ENCODE peak calls at places on chromosomes 5 and 9, in seven cellular contexts. V is WTC11; C is transverse colon; Y is fibroblast of mammary gland; L is heart right ventricle; B is cardiac fibroblast; K is CD4-positive, alpha-beta T cell. X is an unnamed sample.

GRCh38 chr5:980941-981340 is 27.7 kb upstream of the NKD2 start:
- DNase-seq in V (no peak), Y (no peak), L (no peak), C (no peak), B (peak), K (no peak), X (no peak)

GRCh38 chr5:142516732-142517131 is 169.2 kb downstream of the FGF1 start:
- DNase-seq in C (no peak), Y (no peak), K (no peak), B (no peak), V (no peak), L (no peak), X (no peak)

GRCh38 chr9:136747161-136748060 is 914 bp downstream of the LCN6 start:
- DNase-seq in V (no peak), C (no peak), B (no peak), K (no peak), Y (no peak), L (no peak), X (no peak)

GRCh38 chr9:87277346-87277745 is 220.3 kb upstream of the DAPK1 start:
- DNase-seq in L (no peak), K (no peak), V (no peak), C (no peak), B (peak), Y (peak), X (no peak)

GRCh38 chr9:38029923-38030638 is 38.9 kb downstream of the SHB start:
- DNase-seq in B (no peak), V (no peak), L (no peak), K (no peak), C (no peak), Y (no peak), X (no peak)

GRCh38 chr9:101354143-101354764 is 30.6 kb downstream of the BAAT start:
- DNase-seq in K (no peak), C (peak), B (no peak), V (no peak), L (no peak), Y (no peak), X (no peak)

GRCh38 chr9:130701059-130702022 is 7.8 kb downstream of the EXOSC2 start:
- DNase-seq in K (peak), L (peak), V (peak), Y (peak), B (peak), C (peak), X (peak)

GRCh38 chr5:119752921-119753886 is 123.8 kb downstream of the FAM170A start:
- DNase-seq in B (no peak), C (no peak), L (no peak), K (no peak), Y (no peak), V (no peak), X (no peak)

GRCh38 chr9:82320566-82320965 is 332.0 kb downstream of the SPATA31D1 start:
- DNase-seq in Y (no peak), K (no peak), C (no peak), L (no peak), B (no peak), V (no peak), X (no peak)

GRCh38 chr9:76650692-76651091 is 113.5 kb upstream of the PCA3 start:
- DNase-seq in B (no peak), C (no peak), K (no peak), V (no peak), Y (no peak), L (no peak), X (no peak)

GRCh38 chr9:14203366-14204056 is 110.4 kb downstream of the NFIB start:
- DNase-seq in B (peak), C (peak), L (peak), V (no peak), Y (peak), K (no peak), X (peak)

GRCh38 chr5:165321912-165322311 is 1816.5 kb downstream of the MAT2B start:
- DNase-seq in Y (peak), C (no peak), B (peak), K (no peak), L (no peak), V (no peak), X (no peak)

GRCh38 chr5:109580225-109580624 is 109.5 kb upstream of the MAN2A1 start:
- DNase-seq in C (no peak), K (no peak), Y (no peak), B (no peak), L (no peak), V (no peak), X (no peak)

GRCh38 chr9:110745656-110746055 is 77.1 kb downstream of the MUSK start:
- DNase-seq in Y (peak), C (no peak), B (peak), K (no peak), L (no peak), V (no peak), X (no peak)

GRCh38 chr9:99266136-99267023 is 44.3 kb downstream of the SEC61B start:
- DNase-seq in C (peak), V (peak), Y (peak), K (peak), L (peak), B (peak), X (peak)

GRCh38 chr5:108753331-108753730 is 5.6 kb downstream of the FER start:
- DNase-seq in L (no peak), V (no peak), C (no peak), B (peak), K (no peak), Y (peak), X (no peak)

GRCh38 chr5:111550282-111551020 is 38.1 kb upstream of the STARD4 start:
- DNase-seq in L (peak), C (peak), Y (peak), V (peak), K (peak), B (peak), X (no peak)

GRCh38 chr9:12723409-12724028 is 30.3 kb downstream of the TYRP1 start:
- DNase-seq in Y (peak), B (peak), V (no peak), L (no peak), C (no peak), K (no peak), X (no peak)

GRCh38 chr5:91486638-91487037 is 103.5 kb upstream of the ARRDC3 start:
- DNase-seq in L (no peak), Y (peak), C (no peak), K (no peak), B (peak), V (no peak), X (no peak)

GRCh38 chr5:175335691-175336090 is 108.3 kb downstream of the DRD1 start:
- DNase-seq in L (no peak), Y (no peak), C (no peak), K (no peak), B (no peak), V (no peak), X (no peak)

GRCh38 chr9:126207256-126207655 is 119.4 kb upstream of the MVB12B start:
- DNase-seq in Y (no peak), L (peak), B (no peak), C (no peak), V (no peak), K (no peak), X (no peak)

GRCh38 chr9:81776390-81776789 is 87.0 kb upstream of the TLE1 start:
- DNase-seq in C (peak), B (peak), V (no peak), Y (no peak), K (no peak), L (no peak), X (no peak)

GRCh38 chr9:72772641-72773040 is 180.2 kb downstream of the ALDH1A1 start:
- DNase-seq in B (no peak), L (no peak), C (no peak), V (no peak), K (no peak), Y (no peak), X (no peak)

GRCh38 chr5:32092938-32093812 is 80.9 kb downstream of the GOLPH3 start:
- DNase-seq in V (peak), L (no peak), C (peak), Y (peak), K (peak), B (peak), X (no peak)

GRCh38 chr5:137560414-137560813 is 61.3 kb upstream of the SPOCK1 start:
- DNase-seq in K (no peak), C (no peak), B (peak), Y (no peak), L (no peak), V (no peak), X (no peak)

GRCh38 chr9:128552744-128553221 is 396 bp downstream of the SPTAN1 start:
- DNase-seq in B (peak), L (peak), Y (no peak), V (peak), K (peak), C (peak), X (peak)

GRCh38 chr5:136021016-136021405 is 7.8 kb upstream of the TGFBI start:
- DNase-seq in Y (peak), L (no peak), C (no peak), B (peak), K (no peak), V (no peak), X (no peak)

GRCh38 chr9:137253717-137254623 is 1.2 kb upstream of the NELFB start:
- DNase-seq in V (no peak), C (no peak), L (no peak), Y (no peak), K (no peak), B (peak), X (peak)

GRCh38 chr9:5767968-5768932 is 64.7 kb downstream of the ERMP1 start:
- DNase-seq in V (no peak), Y (no peak), B (peak), K (no peak), C (no peak), L (no peak), X (no peak)

GRCh38 chr9:128724744-128725211 is 851 bp upstream of the ZDHHC12 start:
- DNase-seq in L (peak), K (no peak), V (peak), B (peak), Y (peak), C (peak), X (peak)

GRCh38 chr5:53557386-53557785 is 3.1 kb upstream of the NDUFS4 start:
- DNase-seq in L (no peak), C (no peak), V (no peak), B (peak), Y (peak), K (no peak), X (no peak)

GRCh38 chr9:136996361-136997281 is at the start of gene CLIC3:
- DNase-seq in L (peak), K (peak), V (peak), C (peak), B (no peak), Y (no peak), X (peak)

GRCh38 chr9:11992866-11993265 is 700.3 kb upstream of the TYRP1 start:
- DNase-seq in V (no peak), C (no peak), Y (peak), K (no peak), B (no peak), L (no peak), X (no peak)

GRCh38 chr5:143557992-143558506 is 154.6 kb upstream of the NR3C1 start:
- DNase-seq in L (no peak), B (no peak), K (no peak), Y (peak), V (no peak), C (no peak), X (no peak)

GRCh38 chr5:42397267-42397666 is 26.0 kb upstream of the GHR start:
- DNase-seq in Y (no peak), V (no peak), C (no peak), K (no peak), B (no peak), L (peak), X (no peak)

GRCh38 chr9:35951736-35952135 is 6.2 kb downstream of the OR2S2 start:
- DNase-seq in C (no peak), V (no peak), B (peak), Y (peak), L (no peak), K (no peak), X (no peak)

GRCh38 chr5:99543841-99544240 is 615.0 kb upstream of the CHD1 start:
- DNase-seq in B (peak), K (no peak), V (no peak), Y (peak), C (no peak), L (no peak), X (no peak)

GRCh38 chr5:92641031-92641962 is 939.7 kb downstream of the NR2F1-AS1 start:
- DNase-seq in L (no peak), B (peak), C (no peak), K (no peak), Y (peak), V (no peak), X (no peak)

GRCh38 chr5:92644271-92644886 is 936.6 kb downstream of the NR2F1-AS1 start:
- DNase-seq in C (no peak), B (no peak), Y (no peak), K (no peak), L (no peak), V (no peak), X (no peak)
- TF ChIP-seq CTCF in C (no peak), B (peak), Y (no peak), K (no peak), L (no peak), V (peak), X (no peak)

GRCh38 chr5:151523335-151523734 is 67.8 kb downstream of the FAT2 start:
- DNase-seq in Y (peak), B (peak), L (no peak), K (no peak), V (peak), C (no peak), X (no peak)

GRCh38 chr5:151517122-151517920 is 69.9 kb downstream of the SLC36A1 start:
- DNase-seq in B (no peak), C (no peak), Y (no peak), K (no peak), L (no peak), V (no peak), X (no peak)

GRCh38 chr5:151520294-151520693 is 70.8 kb downstream of the FAT2 start:
- DNase-seq in Y (no peak), K (no peak), V (no peak), B (no peak), C (no peak), L (no peak), X (no peak)
- TF ChIP-seq CTCF in Y (no peak), K (no peak), V (no peak), B (no peak), C (no peak), L (peak), X (no peak)

DNA sequence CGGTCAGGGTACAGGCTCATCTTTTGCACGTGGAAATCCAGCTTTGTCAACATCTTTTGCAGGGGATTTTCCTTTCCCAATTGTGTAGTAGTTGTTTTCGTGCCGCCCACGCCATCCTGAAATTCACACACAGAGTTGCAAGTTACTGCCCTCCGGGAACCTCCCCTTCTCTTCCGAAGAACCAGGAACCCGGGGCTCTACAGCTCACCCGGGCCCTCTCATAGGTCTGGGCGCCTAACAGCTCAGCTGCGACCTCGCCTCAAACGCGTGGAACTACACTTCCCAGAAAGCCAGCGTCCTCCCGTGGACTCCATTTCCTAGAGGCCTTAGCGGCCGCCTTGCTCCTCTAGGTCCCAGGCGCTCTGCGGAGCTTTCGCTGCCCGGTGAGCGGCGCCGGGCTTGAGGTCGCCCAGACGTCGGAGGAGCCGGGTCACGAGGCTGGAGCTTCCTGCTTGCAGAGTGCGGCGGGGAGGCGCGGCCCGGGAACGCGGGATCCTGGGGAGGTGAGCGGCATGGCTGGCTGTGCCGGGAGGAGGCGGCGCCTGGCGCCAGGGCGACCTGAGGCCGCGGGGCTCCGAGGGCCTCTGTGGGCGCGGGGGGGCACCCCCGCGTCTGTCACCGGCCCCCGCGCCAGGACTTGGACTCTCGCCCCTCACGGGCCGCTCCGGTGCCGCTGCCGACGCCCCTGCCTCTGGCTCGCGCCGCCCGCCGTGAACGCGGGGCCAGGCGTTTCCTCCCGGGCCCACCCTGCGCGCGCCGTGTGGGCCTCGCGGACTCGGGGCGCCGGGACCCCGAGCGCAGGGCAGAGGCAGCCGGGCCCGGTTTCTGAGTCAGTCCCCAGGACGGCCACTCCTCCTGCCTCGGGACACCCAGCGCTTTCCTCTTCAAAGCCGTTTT is at the start of gene ZNF354B:
- DNase-seq in Y (peak), L (peak), B (peak), C (peak), K (peak), V (peak), X (peak)
- TF ChIP-seq CTCF in Y (no peak), L (peak), B (no peak), C (peak), K (no peak), V (no peak), X (no peak)

GRCh38 chr9:94623253-94623652 is 16.1 kb downstream of the FBP1 start:
- DNase-seq in Y (no peak), C (peak), B (peak), L (peak), V (peak), K (no peak), X (peak)
- TF ChIP-seq CTCF in Y (peak), C (peak), B (peak), L (peak), V (peak), K (no peak), X (peak)

GRCh38 chr5:82540301-82540700 is 262.1 kb upstream of the RPS23 start:
- DNase-seq in L (no peak), C (no peak), Y (no peak), B (no peak), K (no peak), V (no peak), X (no peak)

GRCh38 chr5:82538339-82539034 is 260.3 kb upstream of the RPS23 start:
- DNase-seq in Y (peak), C (no peak), V (no peak), B (peak), K (no peak), L (no peak), X (no peak)

GRCh38 chr5:82534891-82535395 is 256.8 kb upstream of the RPS23 start:
- DNase-seq in Y (no peak), V (no peak), B (no peak), C (no peak), L (no peak), K (no peak), X (no peak)

GRCh38 chr5:82537646-82538306 is 259.6 kb upstream of the RPS23 start:
- DNase-seq in L (no peak), K (no peak), V (no peak), Y (no peak), B (peak), C (no peak), X (no peak)
- TF ChIP-seq CTCF in L (no peak), K (no peak), V (no peak), Y (no peak), B (no peak), C (no peak), X (no peak)